ENCODE peak calls at places on chromosomes 11 and 22, in ten cellular contexts. L, A, X, B, J, O, E, U, Y and H are unnamed samples.

GRCh38 chr11:5507177-5507576 is 2.6 kb downstream of the UBQLN3 start:
- DNase-seq in U (no peak), X (no peak), E (no peak), A (no peak), Y (no peak), L (no peak), B (no peak), J (no peak), O (no peak), H (no peak)

GRCh38 chr22:19122752-19123492 is 710 bp upstream of the DGCR2 start:
- DNase-seq in Y (no peak), A (no peak), J (no peak), B (no peak), L (no peak), E (no peak), U (no peak), O (no peak), X (peak; percentile 45), H (no peak)

GRCh38 chr11:8810331-8811301 is 100.4 kb upstream of the AKIP1 start:
- DNase-seq in J (peak; percentile 89), E (peak; percentile 91), L (no peak), O (peak; percentile 71), U (peak; percentile 74), Y (peak; percentile 68), X (no peak), A (peak; percentile 64), B (no peak), H (peak; percentile 74)

GRCh38 chr11:13073119-13073981 is 64.2 kb downstream of the RASSF10 start:
- DNase-seq in B (no peak), O (no peak), J (no peak), Y (no peak), A (no peak), X (no peak), L (peak; percentile 71), E (no peak), U (no peak), H (no peak)

GRCh38 chr11:116853461-116854073 is 16.1 kb upstream of the APOA1 start:
- DNase-seq in X (no peak), B (peak; percentile 69), O (no peak), U (no peak), A (no peak), L (peak; percentile 72), J (no peak), Y (no peak), E (no peak), H (no peak)

GRCh38 chr11:110433393-110434333 is 3.9 kb downstream of the FDX1 start:
- DNase-seq in A (no peak), B (no peak), X (no peak), O (no peak), E (no peak), J (no peak), L (no peak), Y (no peak), U (no peak), H (no peak)

GRCh38 chr11:73184953-73185671 is 33.0 kb upstream of the P2RY2 start:
- DNase-seq in O (no peak), B (peak; percentile 14), E (peak; percentile 85), U (peak; percentile 76), A (peak; percentile 40), X (peak; percentile 88), Y (peak; percentile 80), L (no peak), J (peak; percentile 74), H (peak; percentile 26)

GRCh38 chr11:71379722-71380121 is 68.5 kb downstream of the DHCR7 start:
- DNase-seq in X (no peak), B (no peak), Y (no peak), J (no peak), O (no peak), U (no peak), E (no peak), A (no peak), L (no peak), H (no peak)

GRCh38 chr11:65560555-65561418 is 2.6 kb upstream of the LTBP3 start:
- DNase-seq in X (no peak), U (no peak), E (no peak), O (no peak), A (no peak), L (no peak), B (no peak), J (peak; percentile 71), Y (peak; percentile 70), H (no peak)

GRCh38 chr11:10942621-10943020 is 84.8 kb upstream of the ZBED5 start:
- DNase-seq in L (no peak), E (no peak), A (no peak), U (no peak), O (no peak), B (no peak), Y (no peak), X (no peak), J (no peak), H (no peak)

GRCh38 chr11:12066056-12066798 is 44.2 kb upstream of the MICAL2 start:
- DNase-seq in L (peak; percentile 82), J (no peak), E (no peak), A (peak; percentile 12), O (no peak), Y (peak; percentile 89), B (no peak), U (no peak), X (peak; percentile 89), H (no peak)

GRCh38 chr11:34505874-34506273 is 7.7 kb downstream of the ELF5 start:
- DNase-seq in A (no peak), U (no peak), X (no peak), J (no peak), B (no peak), E (no peak), O (no peak), Y (no peak), L (no peak), H (no peak)

GRCh38 chr11:61489833-61490585 is 18.5 kb upstream of the LRRC10B start:
- DNase-seq in E (no peak), J (no peak), Y (no peak), U (no peak), L (no peak), A (no peak), B (no peak), X (no peak), O (no peak), H (peak; percentile 27)

GRCh38 chr11:129895126-129896041 is at the start of gene NFRKB:
- DNase-seq in J (peak; percentile 85), O (peak; percentile 15), E (peak; percentile 94), L (peak; percentile 21), U (peak; percentile 87), Y (peak; percentile 73), A (peak; percentile 81), B (no peak), X (peak; percentile 98), H (peak; percentile 20)

GRCh38 chr11:11022126-11022730 is 164.4 kb upstream of the ZBED5 start:
- DNase-seq in E (no peak), L (no peak), J (no peak), O (no peak), X (peak; percentile 29), Y (no peak), A (no peak), U (no peak), B (no peak), H (no peak)

GRCh38 chr11:61056566-61056965 is 45.7 kb upstream of the CD5 start:
- DNase-seq in Y (no peak), O (no peak), L (no peak), A (no peak), J (no peak), U (no peak), X (no peak), B (no peak), E (no peak), H (no peak)

GRCh38 chr22:17782158-17782557 is 7.9 kb upstream of the BID start:
- DNase-seq in E (no peak), A (no peak), J (no peak), B (no peak), O (no peak), Y (no peak), L (no peak), U (no peak), X (no peak), H (no peak)

GRCh38 chr11:96189351-96189750 is 153.6 kb downstream of the MAML2 start:
- DNase-seq in U (no peak), B (no peak), A (no peak), J (no peak), O (no peak), E (no peak), X (no peak), L (no peak), Y (no peak), H (no peak)

GRCh38 chr11:106461148-106461547 is 383.7 kb downstream of the AASDHPPT start:
- DNase-seq in U (no peak), O (no peak), X (no peak), E (no peak), J (no peak), Y (no peak), L (no peak), A (no peak), B (no peak), H (no peak)

GRCh38 chr11:108697872-108698473 is 33.1 kb downstream of the DDX10 start:
- DNase-seq in U (peak; percentile 41), L (peak; percentile 38), A (peak; percentile 65), O (peak; percentile 43), Y (peak; percentile 21), J (peak; percentile 88), E (no peak), B (no peak), X (peak; percentile 73), H (peak; percentile 70)

GRCh38 chr11:123517559-123518364 is 87.7 kb downstream of the GRAMD1B start:
- DNase-seq in A (no peak), B (no peak), U (no peak), X (no peak), J (no peak), O (no peak), E (no peak), L (no peak), Y (no peak), H (no peak)